ENCODE peak calls at places on chromosome 4, in six cellular contexts. C is neural progenitor cell, A is HCT116, R is OCI-LY7, H is PC-3, M is GM23338. S is an unnamed sample.

GRCh38 chr4:42927946-42928345 is 35.4 kb downstream of the GRXCR1 start:
- DNase-seq in C (no peak), A (no peak), R (no peak), H (peak), M (no peak), S (peak)

GRCh38 chr4:30903493-30903892 is 183.3 kb downstream of the PCDH7 start:
- DNase-seq in C (no peak), A (no peak), R (no peak), H (peak), M (no peak), S (no peak)

GRCh38 chr4:123811763-123812390 is 415.3 kb downstream of the SPRY1 start:
- DNase-seq in C (no peak), A (no peak), R (peak), H (no peak), M (no peak), S (no peak)

GRCh38 chr4:183455431-183456145 is 11.2 kb downstream of the CDKN2AIP start:
- DNase-seq in C (no peak), A (no peak), R (no peak), H (no peak), M (no peak), S (no peak)

GRCh38 chr4:56728512-56728911 is 47.4 kb upstream of the HOPX start:
- DNase-seq in C (no peak), A (no peak), R (no peak), H (peak), M (no peak), S (peak)

GRCh38 chr4:175238827-175239517 is 320.8 kb downstream of the ADAM29 start:
- DNase-seq in C (no peak), A (no peak), R (no peak), H (peak), M (no peak), S (peak)

GRCh38 chr4:1576961-1577814 is 106.9 kb downstream of the FAM53A start:
- DNase-seq in C (peak), A (no peak), R (no peak), H (no peak), M (no peak), S (no peak)

GRCh38 chr4:123209436-123209835 is 187.2 kb upstream of the SPRY1 start:
- DNase-seq in C (no peak), A (no peak), R (no peak), H (no peak), M (no peak), S (no peak)

GRCh38 chr4:87553182-87553581 is 24.0 kb upstream of the SPARCL1 start:
- DNase-seq in C (no peak), A (no peak), R (no peak), H (no peak), M (no peak), S (no peak)

GRCh38 chr4:140483445-140483844 is 14.6 kb downstream of the MGAT4D start:
- DNase-seq in C (no peak), A (no peak), R (no peak), H (no peak), M (no peak), S (no peak)

GRCh38 chr4:148143174-148143573 is 299.0 kb downstream of the NR3C2 start:
- DNase-seq in C (no peak), A (no peak), R (no peak), H (no peak), M (no peak), S (no peak)

GRCh38 chr4:4480685-4481393 is 61.0 kb downstream of the STX18 start:
- DNase-seq in C (peak), A (no peak), R (peak), H (no peak), M (no peak), S (no peak)

GRCh38 chr4:87228561-87228860 is 8.1 kb upstream of the KLHL8 start:
- DNase-seq in C (no peak), A (no peak), R (no peak), H (no peak), M (no peak), S (peak)

GRCh38 chr4:74230902-74231499 is 73.1 kb downstream of the MTHFD2L start:
- DNase-seq in C (no peak), A (no peak), R (no peak), H (peak), M (no peak), S (no peak)

GRCh38 chr4:54933579-54933978 is 191.8 kb downstream of the KDR start:
- DNase-seq in C (no peak), A (no peak), R (no peak), H (no peak), M (no peak), S (no peak)

GRCh38 chr4:948936-949300 is 16.7 kb downstream of the TMEM175 start:
- DNase-seq in C (no peak), A (no peak), R (no peak), H (no peak), M (no peak), S (no peak)

DNA sequence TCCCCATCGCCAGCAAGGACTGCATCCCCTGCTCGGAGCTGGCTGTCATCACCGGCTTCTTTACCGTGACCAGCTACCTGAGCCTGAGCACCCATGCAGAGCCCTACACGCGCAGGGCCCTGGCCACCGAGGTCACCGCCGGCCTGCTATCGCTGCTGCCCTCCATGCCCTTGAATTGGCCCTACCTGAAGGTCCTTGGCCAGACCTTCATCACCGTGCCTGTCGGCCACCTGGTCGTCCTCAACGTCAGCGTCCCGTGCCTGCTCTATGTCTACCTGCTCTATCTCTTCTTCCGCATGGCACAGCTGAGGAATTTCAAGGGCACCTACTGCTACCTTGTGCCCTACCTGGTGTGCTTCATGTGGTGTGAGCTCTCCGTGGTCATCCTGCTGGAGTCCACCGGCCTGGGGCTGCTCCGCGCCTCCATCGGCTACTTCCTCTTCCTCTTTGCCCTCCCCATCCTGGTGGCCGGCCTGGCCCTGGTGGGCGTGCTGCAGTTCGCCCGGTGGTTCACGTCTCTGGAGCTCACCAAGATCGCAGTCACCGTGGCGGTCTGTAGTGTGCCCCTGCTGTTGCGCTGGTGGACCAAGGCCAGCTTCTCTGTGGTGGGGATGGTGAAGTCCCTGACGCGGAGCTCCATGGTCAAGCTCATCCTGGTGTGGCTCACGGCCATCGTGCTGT is 31.5 kb downstream of the WFS1 start:
- DNase-seq in C (no peak), A (no peak), R (no peak), H (no peak), M (no peak), S (no peak)
- TF ChIP-seq EZH2phosphoT487 in C (no peak), A (no peak), R (no peak), H (no peak), M (no peak), S (no peak)

GRCh38 chr4:6873792-6874461 is 35.7 kb upstream of the TBC1D14 start:
- DNase-seq in C (peak), A (peak), R (peak), H (peak), M (peak), S (peak)
- H3K27ac ChIP-seq in C (no peak), A (no peak), R (no peak), H (no peak), M (no peak), S (no peak)

GRCh38 chr4:25839687-25840086 is 23.1 kb downstream of the SEL1L3 start:
- DNase-seq in C (no peak), A (no peak), R (no peak), H (no peak), M (no peak), S (no peak)

GRCh38 chr4:25844957-25845712 is 17.7 kb downstream of the SEL1L3 start:
- DNase-seq in C (no peak), A (no peak), R (no peak), H (no peak), M (no peak), S (no peak)

GRCh38 chr4:25845841-25846653 is 16.7 kb downstream of the SEL1L3 start:
- DNase-seq in C (no peak), A (no peak), R (no peak), H (no peak), M (peak), S (no peak)

GRCh38 chr4:25843340-25844097 is 19.3 kb downstream of the SEL1L3 start:
- DNase-seq in C (no peak), A (no peak), R (no peak), H (peak), M (no peak), S (no peak)

DNA sequence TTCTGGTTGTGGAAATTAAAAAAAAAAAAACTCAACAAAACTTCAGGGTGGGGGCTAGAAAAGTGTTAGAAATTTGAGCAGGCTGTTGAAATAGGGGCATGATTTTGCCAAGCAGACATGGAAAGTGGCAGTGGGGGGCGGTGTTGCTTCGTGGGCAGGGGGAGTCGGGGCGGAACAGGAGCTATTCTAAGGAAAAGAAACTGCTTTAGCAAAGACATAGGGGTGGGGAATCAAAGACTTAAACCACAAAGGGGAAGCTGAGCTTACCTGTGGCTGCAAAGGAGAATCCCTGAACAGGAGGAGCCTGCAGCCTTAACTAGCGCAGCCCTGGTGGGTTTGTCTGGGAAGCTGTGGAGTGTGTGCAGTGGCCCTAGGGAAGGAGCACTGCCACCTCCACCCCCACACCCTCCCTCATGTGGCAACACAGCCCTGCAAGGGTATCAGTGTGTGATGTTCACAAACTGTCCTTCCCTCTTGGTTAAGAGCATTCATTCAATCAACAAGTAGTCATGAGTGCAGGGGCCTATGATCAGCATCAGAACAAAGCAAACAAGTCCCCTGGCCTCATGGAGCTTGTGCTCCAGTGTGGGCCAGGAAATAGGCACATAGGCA is 20.5 kb downstream of the SEL1L3 start:
- DNase-seq in C (peak), A (no peak), R (peak), H (no peak), M (peak), S (no peak)
- TF ChIP-seq CTCF in C (peak), A (no peak), R (peak), H (no peak), M (peak), S (no peak)

DNA sequence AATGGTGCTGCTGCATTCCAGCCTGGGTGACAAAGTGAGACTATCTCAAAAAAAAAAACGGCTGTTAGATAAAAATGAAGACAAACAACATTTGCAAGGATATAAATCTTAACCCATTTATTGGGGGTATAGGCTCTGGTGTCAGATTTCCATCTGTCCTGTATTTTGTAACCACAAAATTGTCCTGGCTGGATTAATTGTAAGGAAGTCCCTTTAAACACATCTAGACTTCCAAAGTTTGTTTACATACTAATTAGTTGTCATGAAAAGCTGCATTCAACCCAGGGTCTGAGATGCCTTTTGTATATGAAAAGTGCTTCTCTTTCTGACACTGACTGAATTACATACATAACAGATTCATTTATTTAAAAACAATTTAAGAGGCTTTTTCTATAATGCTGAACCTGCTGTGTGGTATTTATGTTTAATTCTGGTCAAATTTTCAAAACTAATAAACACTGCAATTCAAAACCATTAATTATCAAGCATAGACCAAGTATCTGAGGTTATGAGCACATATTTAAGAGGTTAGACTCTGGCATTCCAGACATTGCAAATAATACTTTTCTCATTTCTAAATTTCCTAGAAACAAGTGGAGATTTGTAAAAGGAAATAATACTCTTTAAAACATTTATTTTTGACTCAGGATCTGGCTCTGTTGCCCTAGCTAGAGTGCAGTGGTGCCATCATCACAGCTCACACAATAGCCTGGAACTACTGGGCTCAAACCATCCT is 17.5 kb upstream of the UGDH start:
- DNase-seq in C (no peak), A (no peak), R (no peak), H (peak), M (no peak), S (no peak)
- TF ChIP-seq EZH2phosphoT487 in C (no peak), A (no peak), R (no peak), H (no peak), M (no peak), S (no peak)

GRCh38 chr4:7297374-7297773 is 105.0 kb downstream of the SORCS2 start:
- DNase-seq in C (no peak), A (no peak), R (no peak), H (no peak), M (no peak), S (no peak)

GRCh38 chr4:7297881-7298280 is 105.5 kb downstream of the SORCS2 start:
- DNase-seq in C (no peak), A (no peak), R (no peak), H (no peak), M (no peak), S (no peak)

GRCh38 chr4:7299051-7299907 is 106.9 kb downstream of the SORCS2 start:
- DNase-seq in C (peak), A (no peak), R (no peak), H (no peak), M (no peak), S (no peak)

GRCh38 chr4:7299908-7300710 is 107.8 kb downstream of the SORCS2 start:
- DNase-seq in C (no peak), A (no peak), R (no peak), H (no peak), M (no peak), S (no peak)

DNA sequence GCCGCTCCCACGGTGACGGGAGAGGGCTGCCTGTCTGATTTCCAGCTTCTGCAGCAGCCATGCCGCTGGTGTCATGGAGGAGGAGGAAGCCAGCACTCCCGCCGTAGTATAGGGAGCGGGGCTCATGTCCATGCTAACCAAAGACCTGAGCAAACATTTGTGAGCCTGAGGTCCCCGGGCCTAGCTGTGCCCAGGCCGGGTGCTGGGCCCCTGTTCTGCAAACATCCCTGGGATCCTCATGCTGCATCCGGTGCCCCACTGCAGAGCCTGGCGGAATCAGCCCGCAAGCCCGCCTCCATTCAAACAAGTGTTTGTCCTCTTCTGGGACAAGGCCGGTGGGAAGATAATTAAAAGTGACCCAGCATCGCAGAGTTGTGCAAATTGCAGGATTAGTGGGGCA is 106.3 kb downstream of the SORCS2 start:
- DNase-seq in C (no peak), A (no peak), R (no peak), H (no peak), M (no peak), S (no peak)
- H3K27ac ChIP-seq in C (peak), A (no peak), R (no peak), H (no peak), M (no peak), S (no peak)

GRCh38 chr4:71290074-71290473 is 48.7 kb upstream of the SLC4A4 start:
- DNase-seq in C (no peak), A (no peak), R (no peak), H (peak), M (no peak), S (no peak)
- TF ChIP-seq CTCF in C (no peak), A (no peak), R (no peak), H (no peak), M (no peak), S (no peak)

GRCh38 chr4:6746721-6747689 is 31.0 kb downstream of the BLOC1S4 start:
- DNase-seq in C (no peak), A (no peak), R (no peak), H (peak), M (no peak), S (peak)
- TF ChIP-seq EZH2phosphoT487 in C (no peak), A (no peak), R (no peak), H (no peak), M (no peak), S (no peak)

GRCh38 chr4:20017439-20017838 is 234.3 kb upstream of the SLIT2 start:
- DNase-seq in C (no peak), A (no peak), R (no peak), H (no peak), M (no peak), S (no peak)
- H3K27ac ChIP-seq in C (no peak), A (no peak), R (no peak), H (peak), M (no peak), S (peak)

GRCh38 chr4:161260819-161261218 is 903.0 kb downstream of the FSTL5 start:
- DNase-seq in C (no peak), A (no peak), R (no peak), H (no peak), M (no peak), S (no peak)

GRCh38 chr4:161254375-161254774 is 909.4 kb downstream of the FSTL5 start:
- DNase-seq in C (no peak), A (no peak), R (no peak), H (peak), M (no peak), S (no peak)

GRCh38 chr4:161252520-161253141 is 911.2 kb downstream of the FSTL5 start:
- DNase-seq in C (no peak), A (peak), R (peak), H (peak), M (peak), S (peak)

GRCh38 chr4:161256172-161256571 is 907.6 kb downstream of the FSTL5 start:
- DNase-seq in C (peak), A (peak), R (no peak), H (no peak), M (peak), S (no peak)

GRCh38 chr4:161256716-161257115 is 907.1 kb downstream of the FSTL5 start:
- DNase-seq in C (peak), A (peak), R (no peak), H (peak), M (peak), S (peak)
- TF ChIP-seq CTCF in C (peak), A (no peak), R (peak), H (peak), M (peak), S (peak)